ENCODE peak calls at places on chromosomes 13 and 19, in eight cellular contexts. One of them, this sample, is unnamed.

GRCh38 chr19:40090256-40091204 is at the start of gene ZNF780A:
- DNase-seq in tibial nerve: peak; percentile 37
- DNase-seq in adrenal gland: peak; percentile 78
- DNase-seq in effector memory CD4-positive, alpha-beta T cell: peak; percentile 60
- DNase-seq in adipocyte: peak; percentile 84
- DNase-seq in hepatocyte: peak; percentile 80
- DNase-seq in ovary: peak; percentile 70
- DNase-seq in CD4-positive, CD25-positive, alpha-beta regulatory T cell: peak; percentile 66
- DNase-seq in this sample: peak; percentile 94

GRCh38 chr13:43545317-43545874 is 241.4 kb downstream of the ENOX1 start:
- DNase-seq in tibial nerve: no peak
- DNase-seq in adrenal gland: peak; percentile 11
- DNase-seq in effector memory CD4-positive, alpha-beta T cell: no peak
- DNase-seq in adipocyte: peak; percentile 60
- DNase-seq in hepatocyte: no peak
- DNase-seq in ovary: no peak
- DNase-seq in CD4-positive, CD25-positive, alpha-beta regulatory T cell: no peak
- DNase-seq in this sample: no peak

GRCh38 chr19:58279042-58279924 is 528 bp downstream of the ZNF8 start:
- DNase-seq in tibial nerve: peak; percentile 37
- DNase-seq in adrenal gland: peak; percentile 93
- DNase-seq in effector memory CD4-positive, alpha-beta T cell: peak; percentile 5
- DNase-seq in adipocyte: peak; percentile 78
- DNase-seq in hepatocyte: peak; percentile 80
- DNase-seq in ovary: peak; percentile 81
- DNase-seq in CD4-positive, CD25-positive, alpha-beta regulatory T cell: peak; percentile 24
- DNase-seq in this sample: no peak

GRCh38 chr13:29946093-29946492 is 95.7 kb upstream of the UBL3 start:
- DNase-seq in tibial nerve: no peak
- DNase-seq in adrenal gland: no peak
- DNase-seq in effector memory CD4-positive, alpha-beta T cell: no peak
- DNase-seq in adipocyte: no peak
- DNase-seq in hepatocyte: peak; percentile 53
- DNase-seq in ovary: no peak
- DNase-seq in CD4-positive, CD25-positive, alpha-beta regulatory T cell: no peak
- DNase-seq in this sample: no peak

GRCh38 chr13:43390101-43390500 is 366.7 kb downstream of the DNAJC15 start:
- DNase-seq in tibial nerve: no peak
- DNase-seq in adrenal gland: no peak
- DNase-seq in effector memory CD4-positive, alpha-beta T cell: no peak
- DNase-seq in adipocyte: peak; percentile 43
- DNase-seq in hepatocyte: no peak
- DNase-seq in ovary: no peak
- DNase-seq in CD4-positive, CD25-positive, alpha-beta regulatory T cell: no peak
- DNase-seq in this sample: no peak

GRCh38 chr13:110392510-110393233 is 85.6 kb downstream of the COL4A2 start:
- DNase-seq in tibial nerve: no peak
- DNase-seq in adrenal gland: no peak
- DNase-seq in effector memory CD4-positive, alpha-beta T cell: no peak
- DNase-seq in adipocyte: peak; percentile 58
- DNase-seq in hepatocyte: no peak
- DNase-seq in ovary: no peak
- DNase-seq in CD4-positive, CD25-positive, alpha-beta regulatory T cell: no peak
- DNase-seq in this sample: no peak

GRCh38 chr19:35756373-35757230 is at the start of gene HSPB6:
- DNase-seq in tibial nerve: peak; percentile 49
- DNase-seq in adrenal gland: peak; percentile 76
- DNase-seq in effector memory CD4-positive, alpha-beta T cell: no peak
- DNase-seq in adipocyte: peak; percentile 25
- DNase-seq in hepatocyte: peak; percentile 75
- DNase-seq in ovary: peak; percentile 90
- DNase-seq in CD4-positive, CD25-positive, alpha-beta regulatory T cell: no peak
- DNase-seq in this sample: peak; percentile 84

GRCh38 chr19:51168571-51169282 is 26.6 kb downstream of the SIGLEC7 start:
- DNase-seq in tibial nerve: no peak
- DNase-seq in adrenal gland: no peak
- DNase-seq in effector memory CD4-positive, alpha-beta T cell: no peak
- DNase-seq in adipocyte: no peak
- DNase-seq in hepatocyte: no peak
- DNase-seq in ovary: peak; percentile 59
- DNase-seq in CD4-positive, CD25-positive, alpha-beta regulatory T cell: no peak
- DNase-seq in this sample: no peak

GRCh38 chr19:30745476-30745985 is 373.3 kb downstream of the ZNF536 start:
- DNase-seq in tibial nerve: no peak
- DNase-seq in adrenal gland: no peak
- DNase-seq in effector memory CD4-positive, alpha-beta T cell: no peak
- DNase-seq in adipocyte: no peak
- DNase-seq in hepatocyte: no peak
- DNase-seq in ovary: no peak
- DNase-seq in CD4-positive, CD25-positive, alpha-beta regulatory T cell: no peak
- DNase-seq in this sample: no peak

GRCh38 chr13:44575035-44575434 is 1.1 kb downstream of the TSC22D1 start:
- DNase-seq in tibial nerve: no peak
- DNase-seq in adrenal gland: no peak
- DNase-seq in effector memory CD4-positive, alpha-beta T cell: no peak
- DNase-seq in adipocyte: no peak
- DNase-seq in hepatocyte: no peak
- DNase-seq in ovary: no peak
- DNase-seq in CD4-positive, CD25-positive, alpha-beta regulatory T cell: no peak
- DNase-seq in this sample: no peak

GRCh38 chr13:44578064-44578394 is 1.9 kb upstream of the TSC22D1 start:
- DNase-seq in tibial nerve: no peak
- DNase-seq in adrenal gland: no peak
- DNase-seq in effector memory CD4-positive, alpha-beta T cell: no peak
- DNase-seq in adipocyte: peak; percentile 83
- DNase-seq in hepatocyte: no peak
- DNase-seq in ovary: no peak
- DNase-seq in CD4-positive, CD25-positive, alpha-beta regulatory T cell: no peak
- DNase-seq in this sample: no peak

GRCh38 chr13:44577236-44578063 is 1.3 kb upstream of the TSC22D1 start:
- DNase-seq in tibial nerve: peak; percentile 93
- DNase-seq in adrenal gland: peak; percentile 98
- DNase-seq in effector memory CD4-positive, alpha-beta T cell: peak; percentile 90
- DNase-seq in adipocyte: peak; percentile 99
- DNase-seq in hepatocyte: peak; percentile 99
- DNase-seq in ovary: peak; percentile 98
- DNase-seq in CD4-positive, CD25-positive, alpha-beta regulatory T cell: peak; percentile 94
- DNase-seq in this sample: peak; percentile 99

GRCh38 chr13:44575741-44576395 is at the start of gene TSC22D1:
- DNase-seq in tibial nerve: peak; percentile 21
- DNase-seq in adrenal gland: peak; percentile 52
- DNase-seq in effector memory CD4-positive, alpha-beta T cell: peak; percentile 62
- DNase-seq in adipocyte: peak; percentile 69
- DNase-seq in hepatocyte: peak; percentile 58
- DNase-seq in ovary: peak; percentile 52
- DNase-seq in CD4-positive, CD25-positive, alpha-beta regulatory T cell: peak; percentile 43
- DNase-seq in this sample: peak; percentile 89

GRCh38 chr13:44576396-44577235 is 486 bp upstream of the TSC22D1 start:
- DNase-seq in tibial nerve: no peak
- DNase-seq in adrenal gland: peak; percentile 30
- DNase-seq in effector memory CD4-positive, alpha-beta T cell: peak; percentile 5
- DNase-seq in adipocyte: peak; percentile 61
- DNase-seq in hepatocyte: peak; percentile 57
- DNase-seq in ovary: peak; percentile 51
- DNase-seq in CD4-positive, CD25-positive, alpha-beta regulatory T cell: peak; percentile 19
- DNase-seq in this sample: no peak
- H3K4me1 ChIP-seq in tibial nerve: peaks cover 16% of the 10 kb centered on the region
- H3K4me1 ChIP-seq in adrenal gland: peaks cover 4% of the 10 kb centered on the region
- H3K4me1 ChIP-seq in effector memory CD4-positive, alpha-beta T cell: peaks cover 18% of the 10 kb centered on the region
- H3K4me1 ChIP-seq in adipocyte: peaks cover 42% of the 10 kb centered on the region
- H3K4me1 ChIP-seq in hepatocyte: peaks cover 33% of the 10 kb centered on the region
- H3K4me1 ChIP-seq in ovary: peaks cover 14% of the 10 kb centered on the region
- H3K4me1 ChIP-seq in CD4-positive, CD25-positive, alpha-beta regulatory T cell: peaks cover 22% of the 10 kb centered on the region
- H3K4me1 ChIP-seq in this sample: peaks cover 27% of the 10 kb centered on the region

GRCh38 chr19:3433805-3434540 is 46.4 kb downstream of the SMIM24 start:
- DNase-seq in tibial nerve: no peak
- DNase-seq in adrenal gland: no peak
- DNase-seq in effector memory CD4-positive, alpha-beta T cell: no peak
- DNase-seq in adipocyte: no peak
- DNase-seq in hepatocyte: no peak
- DNase-seq in ovary: no peak
- DNase-seq in CD4-positive, CD25-positive, alpha-beta regulatory T cell: no peak
- DNase-seq in this sample: no peak

GRCh38 chr19:3433313-3433712 is 47.0 kb downstream of the SMIM24 start:
- DNase-seq in tibial nerve: no peak
- DNase-seq in adrenal gland: no peak
- DNase-seq in effector memory CD4-positive, alpha-beta T cell: no peak
- DNase-seq in adipocyte: no peak
- DNase-seq in hepatocyte: no peak
- DNase-seq in ovary: no peak
- DNase-seq in CD4-positive, CD25-positive, alpha-beta regulatory T cell: no peak
- DNase-seq in this sample: peak; percentile 86

GRCh38 chr19:3434630-3435553 is 45.4 kb downstream of the SMIM24 start:
- DNase-seq in tibial nerve: peak; percentile 90
- DNase-seq in adrenal gland: peak; percentile 97
- DNase-seq in effector memory CD4-positive, alpha-beta T cell: peak; percentile 89
- DNase-seq in adipocyte: peak; percentile 98
- DNase-seq in hepatocyte: peak; percentile 99
- DNase-seq in ovary: peak; percentile 93
- DNase-seq in CD4-positive, CD25-positive, alpha-beta regulatory T cell: peak; percentile 88
- DNase-seq in this sample: peak; percentile 99

GRCh38 chr19:3426433-3426832 is 53.9 kb downstream of the SMIM24 start:
- DNase-seq in tibial nerve: no peak
- DNase-seq in adrenal gland: no peak
- DNase-seq in effector memory CD4-positive, alpha-beta T cell: no peak
- DNase-seq in adipocyte: no peak
- DNase-seq in hepatocyte: no peak
- DNase-seq in ovary: no peak
- DNase-seq in CD4-positive, CD25-positive, alpha-beta regulatory T cell: no peak
- DNase-seq in this sample: no peak

GRCh38 chr19:3431760-3432397 is 48.4 kb downstream of the SMIM24 start:
- DNase-seq in tibial nerve: no peak
- DNase-seq in adrenal gland: no peak
- DNase-seq in effector memory CD4-positive, alpha-beta T cell: no peak
- DNase-seq in adipocyte: no peak
- DNase-seq in hepatocyte: no peak
- DNase-seq in ovary: no peak
- DNase-seq in CD4-positive, CD25-positive, alpha-beta regulatory T cell: no peak
- DNase-seq in this sample: no peak
- H3K4me1 ChIP-seq in tibial nerve: peaks cover 33% of the 10 kb centered on the region
- H3K4me1 ChIP-seq in adrenal gland: peaks cover 12% of the 10 kb centered on the region
- H3K4me1 ChIP-seq in effector memory CD4-positive, alpha-beta T cell: peaks cover 4% of the 10 kb centered on the region
- H3K4me1 ChIP-seq in adipocyte: peaks cover 45% of the 10 kb centered on the region
- H3K4me1 ChIP-seq in hepatocyte: peaks cover 3% of the 10 kb centered on the region
- H3K4me1 ChIP-seq in ovary: peaks cover 20% of the 10 kb centered on the region
- H3K4me1 ChIP-seq in CD4-positive, CD25-positive, alpha-beta regulatory T cell: peaks cover 11% of the 10 kb centered on the region
- H3K4me1 ChIP-seq in this sample: peaks cover 41% of the 10 kb centered on the region

GRCh38 chr13:63389756-63390155 is 1974.1 kb upstream of the PCDH20 start:
- DNase-seq in tibial nerve: no peak
- DNase-seq in adrenal gland: no peak
- DNase-seq in effector memory CD4-positive, alpha-beta T cell: no peak
- DNase-seq in adipocyte: no peak
- DNase-seq in hepatocyte: no peak
- DNase-seq in ovary: no peak
- DNase-seq in CD4-positive, CD25-positive, alpha-beta regulatory T cell: no peak
- DNase-seq in this sample: no peak

GRCh38 chr13:63396746-63397145 is 1981.1 kb upstream of the PCDH20 start:
- DNase-seq in tibial nerve: no peak
- DNase-seq in adrenal gland: no peak
- DNase-seq in effector memory CD4-positive, alpha-beta T cell: no peak
- DNase-seq in adipocyte: no peak
- DNase-seq in hepatocyte: no peak
- DNase-seq in ovary: no peak
- DNase-seq in CD4-positive, CD25-positive, alpha-beta regulatory T cell: no peak
- DNase-seq in this sample: peak; percentile 66

DNA sequence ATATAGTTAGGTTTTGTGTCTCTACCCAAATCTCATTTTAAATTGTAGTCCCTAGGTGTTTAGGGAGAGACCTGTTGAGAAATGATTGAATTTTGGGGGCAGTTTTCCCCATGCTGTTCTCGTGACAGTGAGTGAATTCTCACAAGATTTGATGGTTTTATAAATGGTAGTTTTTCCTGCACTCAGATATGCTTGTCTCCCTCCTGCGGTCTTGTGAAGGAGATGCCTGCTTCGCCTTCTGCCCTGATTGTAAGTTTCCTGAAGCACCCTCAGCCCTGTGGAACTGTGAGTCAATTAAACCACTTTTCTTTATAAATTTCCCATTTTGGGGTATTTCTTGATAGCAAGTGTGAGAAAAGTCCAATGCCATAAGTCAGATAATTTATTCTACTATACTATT is 1977.5 kb upstream of the PCDH20 start:
- DNase-seq in tibial nerve: no peak
- DNase-seq in adrenal gland: no peak
- DNase-seq in effector memory CD4-positive, alpha-beta T cell: no peak
- DNase-seq in adipocyte: no peak
- DNase-seq in hepatocyte: no peak
- DNase-seq in ovary: no peak
- DNase-seq in CD4-positive, CD25-positive, alpha-beta regulatory T cell: no peak
- DNase-seq in this sample: no peak
- H3K4me1 ChIP-seq in tibial nerve: no peaks in the 10 kb centered on the region
- H3K4me1 ChIP-seq in adrenal gland: no peaks in the 10 kb centered on the region
- H3K4me1 ChIP-seq in effector memory CD4-positive, alpha-beta T cell: no peaks in the 10 kb centered on the region
- H3K4me1 ChIP-seq in adipocyte: no peaks in the 10 kb centered on the region
- H3K4me1 ChIP-seq in hepatocyte: no peaks in the 10 kb centered on the region
- H3K4me1 ChIP-seq in ovary: no peaks in the 10 kb centered on the region
- H3K4me1 ChIP-seq in CD4-positive, CD25-positive, alpha-beta regulatory T cell: no peaks in the 10 kb centered on the region
- H3K4me1 ChIP-seq in this sample: no peaks in the 10 kb centered on the region

DNA sequence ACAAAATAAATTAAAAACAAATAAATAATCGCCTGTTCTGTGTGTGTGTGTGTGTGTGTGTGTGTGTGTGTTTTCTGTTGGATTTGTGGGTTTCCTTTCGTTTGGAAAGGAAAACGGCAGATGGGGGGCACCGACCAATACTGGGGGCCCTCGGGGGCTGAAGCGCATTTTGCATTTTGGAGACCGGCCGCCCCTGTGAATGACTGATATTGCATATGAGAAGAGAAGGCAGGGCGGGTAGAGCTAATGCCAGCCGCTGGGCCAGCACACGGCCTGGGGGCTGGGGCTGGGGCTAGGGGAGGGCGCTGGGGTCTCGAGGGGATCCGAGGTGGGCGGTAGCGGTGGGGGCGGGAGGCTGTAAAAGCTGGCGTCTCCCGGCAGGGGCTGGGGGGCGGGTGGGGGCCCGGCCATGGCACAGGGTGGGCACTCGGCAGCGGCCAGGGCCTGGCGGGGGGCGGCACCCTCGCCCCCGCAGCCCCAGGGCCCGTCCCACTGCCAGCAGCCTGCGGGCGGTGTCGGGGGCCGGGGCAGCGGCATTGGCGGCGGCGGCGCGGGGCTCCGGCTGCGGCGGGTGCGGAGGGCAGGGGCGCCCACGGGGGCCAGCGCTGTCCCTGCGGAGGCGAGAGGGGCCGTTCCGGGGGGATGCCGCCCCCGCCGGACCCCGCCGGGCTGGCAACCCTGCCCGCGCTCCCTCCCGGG is 11.2 kb downstream of the ANO8 start:
- DNase-seq in tibial nerve: no peak
- DNase-seq in adrenal gland: no peak
- DNase-seq in effector memory CD4-positive, alpha-beta T cell: no peak
- DNase-seq in adipocyte: no peak
- DNase-seq in hepatocyte: no peak
- DNase-seq in ovary: no peak
- DNase-seq in CD4-positive, CD25-positive, alpha-beta regulatory T cell: no peak
- DNase-seq in this sample: no peak
- H3K4me1 ChIP-seq in tibial nerve: peaks cover 18% of the 10 kb centered on the region
- H3K4me1 ChIP-seq in adrenal gland: peaks cover 4% of the 10 kb centered on the region
- H3K4me1 ChIP-seq in effector memory CD4-positive, alpha-beta T cell: peaks cover 6% of the 10 kb centered on the region
- H3K4me1 ChIP-seq in adipocyte: peaks cover 37% of the 10 kb centered on the region
- H3K4me1 ChIP-seq in hepatocyte: peaks cover 4% of the 10 kb centered on the region
- H3K4me1 ChIP-seq in ovary: no peaks in the 10 kb centered on the region
- H3K4me1 ChIP-seq in CD4-positive, CD25-positive, alpha-beta regulatory T cell: peaks cover 13% of the 10 kb centered on the region
- H3K4me1 ChIP-seq in this sample: no peaks in the 10 kb centered on the region